ENCODE peak calls at places on chromosomes 12 and 14, in four cellular contexts. One of them, this sample, is unnamed.

GRCh38 chr12:14207946-14208612 is 157.4 kb upstream of the ATF7IP start:
- DNase-seq in aorta: no peak
- DNase-seq in MV-4-11: no peak
- DNase-seq in PC-9: peak
- DNase-seq in this sample: no peak

GRCh38 chr12:6769003-6769389 is 2.8 kb downstream of the PTMS start:
- DNase-seq in aorta: peak
- DNase-seq in MV-4-11: no peak
- DNase-seq in PC-9: no peak
- DNase-seq in this sample: no peak

GRCh38 chr14:95316826-95317225 is 2.9 kb downstream of the CLMN start:
- DNase-seq in aorta: peak
- DNase-seq in MV-4-11: no peak
- DNase-seq in PC-9: no peak
- DNase-seq in this sample: no peak

GRCh38 chr12:92183575-92183974 is 37.9 kb upstream of the BTG1 start:
- DNase-seq in aorta: no peak
- DNase-seq in MV-4-11: no peak
- DNase-seq in PC-9: no peak
- DNase-seq in this sample: no peak

GRCh38 chr12:130126023-130126432 is 36.2 kb upstream of the FZD10 start:
- DNase-seq in aorta: peak
- DNase-seq in MV-4-11: no peak
- DNase-seq in PC-9: no peak
- DNase-seq in this sample: no peak

GRCh38 chr14:98186140-98186539 is 1085.9 kb downstream of the BCL11B start:
- DNase-seq in aorta: no peak
- DNase-seq in MV-4-11: no peak
- DNase-seq in PC-9: no peak
- DNase-seq in this sample: no peak

GRCh38 chr12:117100251-117100650 is 1.0 kb upstream of the TESC start:
- DNase-seq in aorta: peak
- DNase-seq in MV-4-11: peak
- DNase-seq in PC-9: no peak
- DNase-seq in this sample: no peak

GRCh38 chr12:89453579-89453978 is 71.0 kb downstream of the GALNT4 start:
- DNase-seq in aorta: no peak
- DNase-seq in MV-4-11: peak
- DNase-seq in PC-9: peak
- DNase-seq in this sample: no peak

GRCh38 chr12:50221228-50222008 is 54.2 kb upstream of the CERS5 start:
- DNase-seq in aorta: no peak
- DNase-seq in MV-4-11: peak
- DNase-seq in PC-9: peak
- DNase-seq in this sample: peak

GRCh38 chr12:101935769-101936741 is 58.7 kb downstream of the DRAM1 start:
- DNase-seq in aorta: peak
- DNase-seq in MV-4-11: no peak
- DNase-seq in PC-9: no peak
- DNase-seq in this sample: no peak

GRCh38 chr14:57748279-57748678 is 117.6 kb downstream of the SLC35F4 start:
- DNase-seq in aorta: no peak
- DNase-seq in MV-4-11: no peak
- DNase-seq in PC-9: no peak
- DNase-seq in this sample: no peak

GRCh38 chr12:1688086-1688710 is 2.7 kb upstream of the ADIPOR2 start:
- DNase-seq in aorta: no peak
- DNase-seq in MV-4-11: no peak
- DNase-seq in PC-9: no peak
- DNase-seq in this sample: no peak

GRCh38 chr12:122026706-122027328 is 5.1 kb downstream of the BCL7A start:
- DNase-seq in aorta: no peak
- DNase-seq in MV-4-11: no peak
- DNase-seq in PC-9: no peak
- DNase-seq in this sample: no peak

GRCh38 chr14:99531221-99532096 is 50.2 kb downstream of the CCNK start:
- DNase-seq in aorta: no peak
- DNase-seq in MV-4-11: no peak
- DNase-seq in PC-9: no peak
- DNase-seq in this sample: no peak

GRCh38 chr14:59254911-59255545 is 66.6 kb downstream of the DAAM1 start:
- DNase-seq in aorta: no peak
- DNase-seq in MV-4-11: no peak
- DNase-seq in PC-9: no peak
- DNase-seq in this sample: no peak

GRCh38 chr12:121536058-121536928 is 44.5 kb downstream of the KDM2B start:
- DNase-seq in aorta: peak
- DNase-seq in MV-4-11: peak
- DNase-seq in PC-9: peak
- DNase-seq in this sample: peak

GRCh38 chr14:50139192-50139591 is 22.8 kb upstream of the VCPKMT start:
- DNase-seq in aorta: no peak
- DNase-seq in MV-4-11: no peak
- DNase-seq in PC-9: no peak
- DNase-seq in this sample: no peak

GRCh38 chr12:42862055-42862454 is 272.5 kb upstream of the PRICKLE1 start:
- DNase-seq in aorta: no peak
- DNase-seq in MV-4-11: peak
- DNase-seq in PC-9: peak
- DNase-seq in this sample: no peak

GRCh38 chr12:81888341-81888740 is 129.2 kb upstream of the PPFIA2 start:
- DNase-seq in aorta: no peak
- DNase-seq in MV-4-11: no peak
- DNase-seq in PC-9: no peak
- DNase-seq in this sample: no peak

GRCh38 chr12:23731035-23731434 is 218.4 kb downstream of the SOX5 start:
- DNase-seq in aorta: no peak
- DNase-seq in MV-4-11: no peak
- DNase-seq in PC-9: no peak
- DNase-seq in this sample: no peak

GRCh38 chr12:20822415-20822814 is 11.9 kb downstream of the SLCO1B3 start:
- DNase-seq in aorta: no peak
- DNase-seq in MV-4-11: no peak
- DNase-seq in PC-9: peak
- DNase-seq in this sample: no peak

This sample was measured in KBM-7.